ENCODE peak calls at places on chromosome 11, in six cellular contexts. T is sigmoid colon, Q is kidney, G is left ventricle myocardium inferior, P is fibroblast of lung, N is esophagus squamous epithelium. R is an unnamed sample.

GRCh38 chr11:115885446-115885978 is 381.3 kb upstream of the CADM1 start:
- DNase-seq in T (no peak), Q (no peak), G (no peak), P (no peak), N (no peak), R (no peak)

GRCh38 chr11:119340335-119341221 is at the start of gene C1QTNF5:
- DNase-seq in T (peak; percentile 96), Q (peak; percentile 96), G (peak; percentile 91), P (peak; percentile 71), N (no peak), R (peak; percentile 77)

GRCh38 chr11:3984896-3985295 is 109.7 kb upstream of the RRM1 start:
- DNase-seq in T (no peak), Q (no peak), G (no peak), P (peak; percentile 8), N (no peak), R (no peak)

GRCh38 chr11:95788921-95789505 is 569 bp downstream of the FAM76B start:
- DNase-seq in T (no peak), Q (no peak), G (no peak), P (peak; percentile 57), N (no peak), R (no peak)

GRCh38 chr11:32149748-32150147 is 58.9 kb downstream of the RCN1 start:
- DNase-seq in T (no peak), Q (no peak), G (no peak), P (no peak), N (no peak), R (no peak)

GRCh38 chr11:31655483-31655882 is 145.9 kb downstream of the ELP4 start:
- DNase-seq in T (no peak), Q (no peak), G (no peak), P (peak; percentile 96), N (no peak), R (no peak)

GRCh38 chr11:129846508-129847335 is 31.1 kb downstream of the TMEM45B start:
- DNase-seq in T (no peak), Q (no peak), G (no peak), P (peak; percentile 99), N (no peak), R (no peak)

GRCh38 chr11:102592634-102593581 is 32.2 kb downstream of the MMP20 start:
- DNase-seq in T (no peak), Q (no peak), G (no peak), P (peak; percentile 26), N (no peak), R (no peak)

GRCh38 chr11:10500757-10501684 is 40.0 kb downstream of the RNF141 start:
- DNase-seq in T (no peak), Q (peak; percentile 46), G (no peak), P (no peak), N (no peak), R (no peak)

GRCh38 chr11:16982809-16983208 is 31.4 kb downstream of the PLEKHA7 start:
- DNase-seq in T (no peak), Q (no peak), G (no peak), P (no peak), N (no peak), R (no peak)

GRCh38 chr11:23991140-23991539 is 505.7 kb upstream of the LUZP2 start:
- DNase-seq in T (no peak), Q (no peak), G (no peak), P (peak; percentile 87), N (no peak), R (no peak)

GRCh38 chr11:77196961-77197360 is 68.9 kb downstream of the MYO7A start:
- DNase-seq in T (peak; percentile 15), Q (peak; percentile 45), G (no peak), P (no peak), N (no peak), R (peak; percentile 24)

DNA sequence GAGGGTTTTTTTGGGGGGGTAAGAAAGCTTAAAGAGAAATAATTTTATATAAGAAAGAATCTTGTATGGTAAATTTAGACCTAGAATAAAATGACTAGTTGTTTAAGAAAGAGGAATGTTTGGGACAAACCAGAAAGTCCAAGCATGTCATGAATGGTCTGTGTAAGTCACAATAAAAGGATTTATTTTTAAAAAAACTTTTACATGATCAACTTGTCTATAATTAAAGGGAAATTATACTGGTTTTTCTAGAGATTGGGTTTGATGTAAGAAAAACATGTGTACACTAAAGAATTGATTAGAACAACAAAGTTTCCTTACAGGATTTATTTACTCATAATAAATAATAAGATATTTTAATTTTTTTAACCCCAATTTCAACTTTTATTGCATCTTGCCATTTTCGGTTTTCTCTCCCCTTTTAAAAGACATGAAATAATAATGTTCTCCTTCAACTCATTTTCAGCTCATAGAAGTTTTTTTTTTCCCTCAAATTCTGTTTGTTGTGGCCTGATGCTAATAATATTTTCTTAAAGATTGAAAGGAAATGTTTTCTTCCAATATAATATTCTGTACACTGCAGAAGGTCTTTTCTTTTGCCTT is 35.4 kb upstream of the INCENP start:
- DNase-seq in T (no peak), Q (no peak), G (no peak), P (no peak), N (no peak), R (no peak)
- H3K9me3 ChIP-seq in T (no peaks in the 10 kb centered on the region), Q (no peaks in the 10 kb centered on the region), G (peaks cover 16% of the 10 kb centered on the region), P (no peaks in the 10 kb centered on the region), N (no peaks in the 10 kb centered on the region), R (peaks cover 5% of the 10 kb centered on the region)

GRCh38 chr11:2643746-2644145 is 56.0 kb downstream of the KCNQ1OT1 start:
- DNase-seq in T (no peak), Q (no peak), G (no peak), P (no peak), N (no peak), R (no peak)
- H3K9me3 ChIP-seq in T (peaks cover 55% of the 10 kb centered on the region), Q (peaks cover 84% of the 10 kb centered on the region), G (peaks cover 99% of the 10 kb centered on the region), P (peaks cover 3% of the 10 kb centered on the region), N (peaks cover 60% of the 10 kb centered on the region), R (peaks cover 82% of the 10 kb centered on the region)

DNA sequence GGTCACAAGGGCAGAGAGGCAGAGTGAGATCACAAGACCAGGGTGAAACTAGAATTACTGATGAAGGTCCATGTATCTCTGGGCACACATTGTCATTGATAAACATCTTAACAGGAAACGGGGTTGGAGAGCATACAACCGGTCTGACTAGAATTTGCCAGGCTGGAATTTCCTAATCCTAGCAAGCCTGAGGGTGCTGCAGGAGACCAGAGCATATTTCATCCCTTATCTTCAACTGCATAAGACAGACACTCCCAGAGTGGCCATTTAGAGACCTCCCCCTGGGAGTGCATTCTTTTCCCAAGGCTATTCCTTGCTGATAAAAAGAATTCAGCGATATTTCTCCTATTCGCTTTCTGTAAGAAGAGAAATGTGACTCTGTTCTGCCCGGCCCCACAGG is 84.6 kb upstream of the IZUMO1R start:
- DNase-seq in T (no peak), Q (no peak), G (no peak), P (no peak), N (no peak), R (no peak)
- H3K9me3 ChIP-seq in T (no peaks in the 10 kb centered on the region), Q (peaks cover 9% of the 10 kb centered on the region), G (peaks cover 44% of the 10 kb centered on the region), P (no peaks in the 10 kb centered on the region), N (peaks cover 5% of the 10 kb centered on the region), R (peaks cover 15% of the 10 kb centered on the region)

GRCh38 chr11:55819330-55819729 is at the start of gene OR5D18:
- DNase-seq in T (no peak), Q (no peak), G (no peak), P (no peak), N (no peak), R (no peak)
- H3K9me3 ChIP-seq in T (no peaks in the 10 kb centered on the region), Q (no peaks in the 10 kb centered on the region), G (peaks cover 4% of the 10 kb centered on the region), P (no peaks in the 10 kb centered on the region), N (no peaks in the 10 kb centered on the region), R (no peaks in the 10 kb centered on the region)

R was measured in lower lobe of right lung.